ENCODE peak calls at places on chromosomes 11 and 22, in six cellular contexts. F is SK-N-SH, J is GM12878, L is HepG2, B is K562, V is H1. H is an unnamed sample.
A peak's percentile ranks its signal among the peaks of the same experiment; 100 is the strongest.

GRCh38 chr11:77821349-77821851 is 456 bp downstream of the AAMDC start:
- DNase-seq in F (peak; percentile 51), J (no peak), L (peak; percentile 20), B (peak; percentile 27), V (no peak), H (peak; percentile 17)

GRCh38 chr11:56783448-56784041 is 35.0 kb upstream of the OR9G4 start:
- DNase-seq in F (peak; percentile 12), J (no peak), L (peak; percentile 49), B (peak; percentile 54), V (no peak), H (peak; percentile 9)

GRCh38 chr11:118996926-118997626 is 862 bp upstream of the CENATAC start:
- DNase-seq in F (peak; percentile 66), J (peak; percentile 23), L (peak; percentile 48), B (peak; percentile 60), V (no peak), H (peak; percentile 71)

GRCh38 chr11:78200553-78200952 is 11.8 kb downstream of the USP35 start:
- DNase-seq in F (no peak), J (no peak), L (no peak), B (no peak), V (no peak), H (no peak)

GRCh38 chr11:14454861-14455632 is 44.6 kb downstream of the COPB1 start:
- DNase-seq in F (peak; percentile 39), J (no peak), L (peak; percentile 9), B (peak; percentile 10), V (no peak), H (no peak)

GRCh38 chr11:131471976-131472375 is 101.6 kb downstream of the NTM start:
- DNase-seq in F (no peak), J (no peak), L (no peak), B (no peak), V (no peak), H (no peak)

GRCh38 chr11:9815486-9816136 is 151.7 kb downstream of the SWAP70 start:
- DNase-seq in F (no peak), J (no peak), L (no peak), B (no peak), V (no peak), H (no peak)

GRCh38 chr11:3627291-3627690 is 14.5 kb downstream of the ART5 start:
- DNase-seq in F (no peak), J (no peak), L (no peak), B (no peak), V (no peak), H (no peak)

GRCh38 chr22:50363411-50364194 is 20.5 kb downstream of the PPP6R2 start:
- DNase-seq in F (no peak), J (no peak), L (no peak), B (no peak), V (no peak), H (no peak)

GRCh38 chr22:20214853-20215252 is 53.3 kb downstream of the RTN4R start:
- DNase-seq in F (no peak), J (no peak), L (no peak), B (no peak), V (no peak), H (no peak)

GRCh38 chr22:26798433-26799065 is 141.2 kb downstream of the MIAT start:
- DNase-seq in F (no peak), J (no peak), L (no peak), B (no peak), V (no peak), H (no peak)

GRCh38 chr11:118438314-118438931 is 2.1 kb downstream of the KMT2A start:
- DNase-seq in F (peak; percentile 53), J (no peak), L (no peak), B (peak; percentile 82), V (no peak), H (no peak)

GRCh38 chr11:133930767-133931448 is 25.9 kb downstream of the IGSF9B start:
- DNase-seq in F (no peak), J (no peak), L (peak; percentile 12), B (peak; percentile 57), V (no peak), H (no peak)

GRCh38 chr11:95065336-95065735 is 1.4 kb upstream of the SRSF8 start:
- DNase-seq in F (no peak), J (no peak), L (no peak), B (no peak), V (no peak), H (no peak)

GRCh38 chr22:27238935-27239510 is 562.5 kb downstream of the MN1 start:
- DNase-seq in F (peak; percentile 87), J (no peak), L (no peak), B (peak; percentile 45), V (no peak), H (no peak)

GRCh38 chr11:70526116-70527045 is 128.1 kb downstream of the CTTN start:
- DNase-seq in F (peak; percentile 54), J (no peak), L (no peak), B (no peak), V (no peak), H (no peak)

GRCh38 chr11:122159173-122159701 is 43.2 kb upstream of the BLID start:
- DNase-seq in F (peak; percentile 9), J (no peak), L (no peak), B (no peak), V (no peak), H (no peak)

GRCh38 chr11:75773595-75774353 is 5.2 kb downstream of the DGAT2 start:
- DNase-seq in F (no peak), J (peak; percentile 92), L (no peak), B (peak; percentile 22), V (no peak), H (peak; percentile 82)

GRCh38 chr22:36143956-36144355 is 16.6 kb downstream of the APOL3 start:
- DNase-seq in F (no peak), J (no peak), L (no peak), B (no peak), V (no peak), H (no peak)

GRCh38 chr11:97269527-97269926 is 879.7 kb downstream of the JRKL start:
- DNase-seq in F (peak; percentile 2), J (no peak), L (peak; percentile 13), B (no peak), V (peak; percentile 3), H (no peak)

GRCh38 chr11:83063073-83063754 is 8.5 kb downstream of the RAB30 start:
- DNase-seq in F (no peak), J (peak; percentile 88), L (no peak), B (no peak), V (no peak), H (no peak)

GRCh38 chr22:28829358-28830181 is 29.2 kb upstream of the XBP1 start:
- DNase-seq in F (peak; percentile 77), J (no peak), L (peak; percentile 92), B (peak; percentile 78), V (peak; percentile 25), H (peak; percentile 85)

GRCh38 chr11:69010964-69011623 is 2.0 kb downstream of the MRGPRF start:
- DNase-seq in F (peak; percentile 40), J (no peak), L (no peak), B (peak; percentile 82), V (peak; percentile 38), H (peak; percentile 38)

GRCh38 chr11:111081021-111081511 is 164.5 kb upstream of the POU2AF2 start:
- DNase-seq in F (no peak), J (no peak), L (no peak), B (no peak), V (no peak), H (no peak)

GRCh38 chr11:35376613-35377012 is 42.7 kb downstream of the SLC1A2 start:
- DNase-seq in F (peak; percentile 48), J (no peak), L (no peak), B (no peak), V (no peak), H (no peak)

GRCh38 chr11:111978028-111978771 is 41.1 kb downstream of the DIXDC1 start:
- DNase-seq in F (peak; percentile 52), J (no peak), L (no peak), B (peak; percentile 66), V (peak; percentile 50), H (no peak)

GRCh38 chr11:124310746-124311145 is 3.0 kb downstream of the OR8D1 start:
- DNase-seq in F (no peak), J (no peak), L (no peak), B (no peak), V (no peak), H (no peak)
- TF ChIP-seq GABPA in F (no peak), J (no peak), L (no peak), B (no peak), V (no peak), H (no peak)

GRCh38 chr11:30346068-30346688 is 23.3 kb downstream of the ARL14EP start:
- DNase-seq in F (peak; percentile 43), J (no peak), L (peak; percentile 52), B (peak; percentile 73), V (no peak), H (no peak)
- TF ChIP-seq GABPA in F (no peak), J (no peak), L (no peak), B (no peak), V (no peak), H (no peak)

DNA sequence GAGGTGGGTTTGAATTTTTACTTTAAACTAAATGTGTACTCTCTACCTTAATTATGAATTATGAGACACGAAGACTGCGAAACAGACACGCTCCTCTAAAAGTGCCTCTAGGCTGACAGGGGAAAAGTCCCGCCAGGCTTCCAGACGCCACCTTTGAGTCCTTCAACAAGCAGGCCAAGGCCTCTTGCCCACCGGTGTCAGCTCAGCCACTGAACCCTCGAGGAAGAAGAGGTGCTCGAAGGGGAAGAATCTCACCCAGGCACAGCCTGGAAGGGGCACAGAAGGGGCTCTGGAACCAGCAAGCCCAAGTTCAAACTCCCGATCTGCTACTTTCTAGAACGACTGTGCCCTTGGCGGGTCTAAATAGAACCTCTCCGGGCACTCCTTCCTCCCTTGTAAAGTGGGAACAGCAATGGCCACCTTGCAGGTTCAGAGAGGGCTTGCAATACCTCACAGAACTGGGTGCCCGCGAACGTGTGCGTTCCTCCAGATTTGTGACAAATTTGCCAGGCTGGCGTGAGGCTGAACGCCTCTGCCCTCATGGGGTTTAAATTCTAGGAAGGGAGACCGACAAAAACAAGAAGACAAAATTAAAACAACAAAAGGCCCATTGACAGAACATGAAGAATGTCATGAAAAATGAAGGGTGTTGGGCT is 158.5 kb upstream of the GRK3 start:
- DNase-seq in F (no peak), J (no peak), L (no peak), B (no peak), V (no peak), H (no peak)
- TF ChIP-seq GABPA in F (no peak), J (no peak), L (no peak), B (no peak), V (no peak), H (no peak)

GRCh38 chr11:47409440-47410403 is 1.3 kb downstream of the SLC39A13 start:
- DNase-seq in F (peak; percentile 43), J (no peak), L (no peak), B (no peak), V (no peak), H (no peak)
- TF ChIP-seq GABPA in F (no peak), J (no peak), L (no peak), B (no peak), V (no peak), H (no peak)

DNA sequence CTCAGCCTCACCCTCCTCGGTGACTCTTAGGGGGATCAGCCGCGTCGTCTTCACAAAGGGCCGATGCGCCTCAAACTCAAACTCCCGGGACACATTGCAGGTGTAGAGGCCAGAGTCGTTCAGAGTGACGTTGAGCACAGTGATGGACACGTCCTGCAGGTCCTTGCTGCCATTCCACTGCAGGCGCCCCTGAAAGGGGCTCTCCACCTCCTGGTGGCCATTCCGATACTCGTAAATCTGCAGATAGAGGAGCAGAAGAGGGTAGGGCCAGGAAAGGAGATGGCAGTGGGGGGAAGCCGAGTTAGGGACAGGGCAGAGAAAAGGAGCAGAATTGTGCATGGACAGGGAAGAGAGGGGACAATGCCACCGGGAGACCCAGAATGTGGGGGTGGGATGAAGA is 12.0 kb downstream of the SCN3B start:
- DNase-seq in F (no peak), J (no peak), L (no peak), B (no peak), V (no peak), H (no peak)
- TF ChIP-seq GABPA in F (no peak), J (no peak), L (no peak), B (no peak), V (no peak), H (no peak)

GRCh38 chr11:2355000-2355644 is 22.0 kb upstream of the CD81 start:
- DNase-seq in F (no peak), J (no peak), L (no peak), B (no peak), V (no peak), H (no peak)
- TF ChIP-seq GABPA in F (no peak), J (no peak), L (no peak), B (no peak), V (no peak), H (no peak)